ENCODE peak calls at places on chromosomes 13 and 19, in four cellular contexts. G is K562, J is IMR-90, F is keratinocyte. L is an unnamed sample. For H3K9me1, the result is how much of the 10 kb centered on the place peaks cover.

GRCh38 chr13:59666504-59666903 is 497.2 kb downstream of the DIAPH3 start:
- DNase-seq in G (no peak), J (peak), F (no peak), L (peak)

GRCh38 chr13:100019780-100020356 is 38.3 kb downstream of the ZIC2 start:
- DNase-seq in G (no peak), J (no peak), F (no peak), L (no peak)

GRCh38 chr19:44585371-44586141 is 27.8 kb upstream of the IGSF23 start:
- DNase-seq in G (no peak), J (peak), F (no peak), L (peak)

GRCh38 chr13:31431722-31432137 is 232.0 kb downstream of the B3GLCT start:
- DNase-seq in G (peak), J (peak), F (no peak), L (peak)

GRCh38 chr19:53511933-53512374 is 26.0 kb upstream of the ZNF331 start:
- DNase-seq in G (peak), J (peak), F (no peak), L (peak)

GRCh38 chr19:17755977-17756670 is 4.8 kb downstream of the FCHO1 start:
- DNase-seq in G (peak), J (peak), F (no peak), L (no peak)

GRCh38 chr19:56114051-56114694 is 6.9 kb downstream of the ZNF787 start:
- DNase-seq in G (no peak), J (no peak), F (no peak), L (no peak)

GRCh38 chr19:45508681-45508930 is 1.3 kb downstream of the VASP start:
- DNase-seq in G (no peak), J (no peak), F (no peak), L (no peak)

GRCh38 chr13:34364633-34365032 is 546.7 kb downstream of the RFC3 start:
- DNase-seq in G (no peak), J (peak), F (no peak), L (no peak)

GRCh38 chr19:10686661-10687517 is 14.3 kb upstream of the QTRT1 start:
- DNase-seq in G (no peak), J (peak), F (no peak), L (no peak)

GRCh38 chr13:99406799-99407201 is 94.5 kb upstream of the TM9SF2 start:
- DNase-seq in G (no peak), J (no peak), F (no peak), L (no peak)

GRCh38 chr13:19155321-19155861 is 26.2 kb downstream of the TUBA3C start:
- DNase-seq in G (no peak), J (no peak), F (no peak), L (no peak)

GRCh38 chr13:24076124-24076523 is 84.4 kb upstream of the SPATA13 start:
- DNase-seq in G (no peak), J (no peak), F (no peak), L (no peak)

GRCh38 chr19:2413159-2413558 is 14.2 kb downstream of the TIMM13 start:
- DNase-seq in G (no peak), J (no peak), F (no peak), L (no peak)

GRCh38 chr19:55443045-55443823 is at the start of gene SHISA7:
- DNase-seq in G (peak), J (no peak), F (no peak), L (no peak)

GRCh38 chr19:54245936-54246335 is 3.3 kb upstream of the LILRA6 start:
- DNase-seq in G (no peak), J (no peak), F (no peak), L (no peak)

GRCh38 chr13:103275079-103275478 is 208.9 kb upstream of the SLC10A2 start:
- DNase-seq in G (no peak), J (no peak), F (no peak), L (no peak)

GRCh38 chr19:48135411-48135810 is 24.8 kb upstream of the PLA2G4C start:
- DNase-seq in G (peak), J (no peak), F (no peak), L (peak)

GRCh38 chr13:48236528-48237353 is 3.7 kb downstream of the ITM2B start:
- DNase-seq in G (no peak), J (no peak), F (no peak), L (peak)

GRCh38 chr19:29308977-29309520 is 96.1 kb upstream of the UQCRFS1 start:
- DNase-seq in G (no peak), J (no peak), F (no peak), L (no peak)

GRCh38 chr13:49497272-49497671 is 1.5 kb downstream of the PHF11 start:
- DNase-seq in G (no peak), J (no peak), F (no peak), L (no peak)

GRCh38 chr19:29505034-29505824 is 20.6 kb upstream of the VSTM2B start:
- DNase-seq in G (no peak), J (no peak), F (no peak), L (no peak)

GRCh38 chr19:54147676-54148075 is 10.1 kb downstream of the CNOT3 start:
- DNase-seq in G (no peak), J (peak), F (no peak), L (no peak)

GRCh38 chr13:110712081-110712848 is 1.2 kb upstream of the ING1 start:
- DNase-seq in G (peak), J (peak), F (no peak), L (peak)

GRCh38 chr19:17686592-17687042 is 1.5 kb downstream of the UNC13A start:
- DNase-seq in G (peak), J (no peak), F (no peak), L (no peak)

GRCh38 chr13:44493213-44493812 is 82.8 kb downstream of the TSC22D1 start:
- DNase-seq in G (no peak), J (no peak), F (no peak), L (no peak)

GRCh38 chr13:30985637-30986205 is 53.3 kb downstream of the TEX26 start:
- DNase-seq in G (no peak), J (peak), F (peak), L (no peak)

GRCh38 chr19:47406711-47407416 is 12.5 kb downstream of the MEIS3 start:
- DNase-seq in G (peak), J (no peak), F (no peak), L (no peak)

GRCh38 chr19:49863935-49864320 is 3.4 kb downstream of the PNKP start:
- DNase-seq in G (no peak), J (no peak), F (no peak), L (no peak)

GRCh38 chr13:52725302-52725701 is 14.3 kb downstream of the CNMD start:
- DNase-seq in G (no peak), J (no peak), F (no peak), L (no peak)

DNA sequence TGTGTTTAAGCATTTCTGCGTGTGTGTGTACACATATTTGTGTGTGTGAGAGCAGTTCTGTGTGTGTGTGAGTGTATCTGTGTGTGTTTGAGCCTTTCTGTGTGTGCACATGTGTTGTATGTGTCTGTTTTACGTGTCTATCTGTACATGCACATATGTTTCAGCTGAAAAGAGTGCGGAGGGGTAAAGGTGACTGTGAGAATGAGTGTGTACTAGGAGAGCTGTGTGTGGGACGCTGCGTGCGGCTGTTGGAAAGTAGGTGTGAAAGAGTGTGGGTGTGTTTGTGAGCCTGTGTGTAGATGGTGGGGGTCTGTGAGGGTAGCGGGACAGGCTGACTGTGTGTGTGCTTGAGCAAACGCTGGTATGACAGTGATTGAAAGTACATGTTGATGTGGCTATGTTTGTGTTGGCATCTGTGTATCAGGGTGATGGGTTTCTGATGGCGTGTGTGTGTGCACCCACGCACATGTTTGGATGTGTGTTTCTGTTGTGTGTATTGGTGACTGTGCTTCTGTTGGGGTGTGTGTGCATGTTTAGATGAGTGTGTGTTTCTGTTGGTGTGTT is 7.5 kb upstream of the TPM4 start:
- DNase-seq in G (no peak), J (no peak), F (no peak), L (peak)
- H3K4me3 ChIP-seq in G (no peak), J (peak), F (peak), L (peak)

DNA sequence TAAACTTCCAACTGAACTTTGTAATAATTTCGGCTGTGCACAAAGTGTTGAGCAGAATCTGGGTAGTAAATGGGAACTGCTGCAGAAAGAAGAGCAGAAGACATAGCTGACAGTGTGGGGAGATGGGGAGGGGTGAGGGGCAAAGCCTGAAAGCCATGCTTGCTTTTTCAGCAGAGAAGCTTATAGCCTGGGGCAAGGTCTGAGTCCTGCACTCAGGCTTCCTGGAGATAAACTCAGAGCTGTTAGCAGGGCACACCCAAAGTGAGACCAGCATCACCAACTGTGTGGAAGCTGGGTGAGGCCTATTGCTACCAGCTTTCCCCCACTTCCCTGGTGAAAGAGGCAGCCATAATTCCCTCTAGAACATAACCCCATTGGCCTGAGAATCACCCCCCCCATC is 15.6 kb upstream of the LHFPL6 start:
- DNase-seq in G (no peak), J (no peak), F (no peak), L (no peak)
- H3K9me1 ChIP-seq in G (under half), J (under half), F (under half), L (under half)

GRCh38 chr13:77036294-77036693 is 9.3 kb upstream of the FBXL3 start:
- DNase-seq in G (no peak), J (no peak), F (no peak), L (no peak)

GRCh38 chr13:77040835-77041234 is 13.9 kb upstream of the FBXL3 start:
- DNase-seq in G (no peak), J (no peak), F (no peak), L (no peak)

GRCh38 chr13:77042566-77043177 is 15.7 kb upstream of the FBXL3 start:
- DNase-seq in G (no peak), J (peak), F (no peak), L (no peak)

GRCh38 chr13:77040076-77040475 is 13.1 kb upstream of the FBXL3 start:
- DNase-seq in G (no peak), J (no peak), F (no peak), L (no peak)

DNA sequence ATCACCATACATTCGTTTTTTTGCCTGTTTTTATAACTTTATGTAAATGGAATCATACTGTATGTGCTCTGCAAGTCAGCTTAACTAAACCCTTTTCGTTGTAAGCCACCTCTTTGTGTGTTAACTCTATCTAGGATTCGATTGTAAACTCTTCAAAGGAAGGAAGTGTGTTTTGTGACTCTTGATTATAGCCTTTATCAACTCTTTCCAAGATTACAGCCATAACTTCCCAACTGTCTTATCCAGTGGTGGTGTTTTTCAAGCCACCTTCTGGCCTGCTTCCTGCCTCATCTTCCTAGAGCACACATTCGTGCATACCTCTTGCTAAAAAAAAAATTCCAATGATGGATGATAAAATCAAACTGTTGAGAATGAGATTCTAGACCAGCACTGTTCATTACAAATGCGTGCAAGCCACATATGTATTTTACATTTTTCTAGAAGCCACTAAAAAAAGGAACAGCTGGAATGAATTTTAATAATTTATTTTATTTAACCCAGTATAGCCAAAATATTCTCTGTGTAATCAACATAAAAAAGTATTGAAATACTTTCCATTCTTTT is 12.0 kb upstream of the FBXL3 start:
- DNase-seq in G (no peak), J (no peak), F (no peak), L (peak)
- H3K4me3 ChIP-seq in G (no peak), J (no peak), F (no peak), L (no peak)

GRCh38 chr13:76836311-76836710 is 49.9 kb downstream of the KCTD12 start:
- DNase-seq in G (no peak), J (peak), F (no peak), L (no peak)
- H3K9me1 ChIP-seq in G (under half), J (under half), F (under half), L (under half)

L was measured in endothelial cell of umbilical vein.